ENCODE peak calls at places on chromosomes 7 and 10, in six cellular contexts. W, M, P, U, E and R are unnamed samples. For H3K9me3 and H3K27me3, the result is how much of the 10 kb centered on the place peaks cover.

GRCh38 chr7:147022056-147022455 is 905.5 kb downstream of the CNTNAP2 start:
- DNase-seq in W (no peak), M (no peak), P (no peak), U (no peak), E (no peak), R (peak)

GRCh38 chr7:140062528-140063299 is at the start of gene PARP12:
- DNase-seq in W (peak), M (peak), P (peak), U (peak), E (peak), R (peak)

GRCh38 chr10:52778511-52779392 is 6.2 kb upstream of the MBL2 start:
- DNase-seq in W (no peak), M (peak), P (peak), U (no peak), E (peak), R (peak)

GRCh38 chr10:32961892-32962369 is 3.9 kb upstream of the ITGB1 start:
- DNase-seq in W (no peak), M (peak), P (peak), U (peak), E (peak), R (peak)

GRCh38 chr7:63023182-63023787 is 975.4 kb upstream of the ZNF722 start:
- DNase-seq in W (no peak), M (no peak), P (no peak), U (no peak), E (no peak), R (no peak)

GRCh38 chr10:30820282-30820991 is 190.9 kb upstream of the LYZL2 start:
- DNase-seq in W (no peak), M (peak), P (no peak), U (no peak), E (peak), R (peak)

GRCh38 chr7:55502988-55503514 is 69.3 kb downstream of the VOPP1 start:
- DNase-seq in W (no peak), M (no peak), P (peak), U (no peak), E (no peak), R (no peak)

GRCh38 chr7:105589221-105590077 is 8.2 kb upstream of the EFCAB10 start:
- DNase-seq in W (peak), M (peak), P (peak), U (peak), E (peak), R (peak)

GRCh38 chr7:38367301-38367700 is 93.9 kb upstream of the TARP start:
- DNase-seq in W (peak), M (no peak), P (no peak), U (no peak), E (no peak), R (no peak)

GRCh38 chr7:106070201-106070551 is 41.9 kb downstream of the SYPL1 start:
- DNase-seq in W (no peak), M (no peak), P (no peak), U (peak), E (no peak), R (no peak)

GRCh38 chr10:100879741-100880360 is 32.9 kb upstream of the SLF2 start:
- DNase-seq in W (no peak), M (no peak), P (peak), U (no peak), E (no peak), R (no peak)

GRCh38 chr7:50580053-50580452 is 14.8 kb upstream of the DDC start:
- DNase-seq in W (no peak), M (no peak), P (no peak), U (no peak), E (no peak), R (no peak)

GRCh38 chr7:87001214-87001613 is 58.2 kb downstream of the ELAPOR2 start:
- DNase-seq in W (no peak), M (peak), P (no peak), U (peak), E (peak), R (no peak)

GRCh38 chr7:72493850-72494661 is 81.9 kb upstream of the CALN1 start:
- DNase-seq in W (peak), M (peak), P (peak), U (peak), E (peak), R (peak)

GRCh38 chr7:115293628-115294236 is 371.8 kb downstream of the MDFIC start:
- DNase-seq in W (no peak), M (no peak), P (no peak), U (no peak), E (peak), R (peak)

GRCh38 chr10:34124522-34125035 is 690.5 kb downstream of the PARD3 start:
- DNase-seq in W (no peak), M (no peak), P (no peak), U (peak), E (peak), R (no peak)

GRCh38 chr7:77327932-77328628 is 88.1 kb downstream of the GSAP start:
- DNase-seq in W (peak), M (no peak), P (no peak), U (no peak), E (peak), R (peak)

GRCh38 chr10:118841881-118842605 is 87.3 kb upstream of the CACUL1 start:
- DNase-seq in W (no peak), M (no peak), P (no peak), U (no peak), E (no peak), R (no peak)

GRCh38 chr10:96130326-96130758 is 245 bp downstream of the ZNF518A start:
- DNase-seq in W (no peak), M (no peak), P (peak), U (no peak), E (peak), R (peak)

GRCh38 chr10:79001082-79001885 is 67.5 kb upstream of the ZMIZ1 start:
- DNase-seq in W (no peak), M (no peak), P (no peak), U (no peak), E (peak), R (no peak)

GRCh38 chr10:113907166-113907565 is 52.7 kb downstream of the NHLRC2 start:
- DNase-seq in W (no peak), M (peak), P (no peak), U (no peak), E (peak), R (peak)

GRCh38 chr7:143085109-143085508 is 33.0 kb downstream of the OR6V1 start:
- DNase-seq in W (no peak), M (no peak), P (no peak), U (no peak), E (no peak), R (no peak)

GRCh38 chr10:128950159-128950956 is 516.7 kb upstream of the MGMT start:
- DNase-seq in W (no peak), M (no peak), P (no peak), U (no peak), E (no peak), R (no peak)

GRCh38 chr10:119650692-119651513 is at the start of gene BAG3:
- DNase-seq in W (peak), M (peak), P (peak), U (peak), E (peak), R (peak)

GRCh38 chr10:52486840-52487611 is 172.9 kb downstream of the DKK1 start:
- DNase-seq in W (no peak), M (peak), P (no peak), U (peak), E (peak), R (peak)

GRCh38 chr10:98134431-98135221 is at the start of gene R3HCC1L:
- DNase-seq in W (peak), M (peak), P (peak), U (peak), E (peak), R (peak)

DNA sequence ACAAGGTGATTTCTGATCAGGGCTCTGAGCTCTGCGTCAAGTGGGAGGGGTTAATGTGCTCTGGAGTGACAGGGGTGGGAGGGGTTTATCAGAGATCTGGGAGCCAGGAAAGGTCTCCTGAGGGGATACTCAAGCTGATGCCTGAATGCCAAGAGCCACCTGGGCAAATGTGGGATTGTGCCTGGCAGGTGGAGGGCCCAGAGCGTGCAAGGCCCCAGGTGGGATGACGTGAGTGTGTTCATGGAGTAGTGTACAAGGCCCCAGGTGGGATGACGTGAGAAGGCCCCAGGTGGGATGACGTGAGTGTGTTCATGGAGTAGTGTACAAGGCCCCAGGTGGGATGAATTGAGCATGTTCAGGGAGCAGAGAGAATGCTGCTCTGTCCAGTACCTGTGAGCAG is 610.3 kb downstream of the PTPRN2 start:
- DNase-seq in W (no peak), M (no peak), P (no peak), U (no peak), E (no peak), R (no peak)
- H3K9me3 ChIP-seq in W (under half), M (under half), P (under half), U (under half), E (under half), R (under half)

DNA sequence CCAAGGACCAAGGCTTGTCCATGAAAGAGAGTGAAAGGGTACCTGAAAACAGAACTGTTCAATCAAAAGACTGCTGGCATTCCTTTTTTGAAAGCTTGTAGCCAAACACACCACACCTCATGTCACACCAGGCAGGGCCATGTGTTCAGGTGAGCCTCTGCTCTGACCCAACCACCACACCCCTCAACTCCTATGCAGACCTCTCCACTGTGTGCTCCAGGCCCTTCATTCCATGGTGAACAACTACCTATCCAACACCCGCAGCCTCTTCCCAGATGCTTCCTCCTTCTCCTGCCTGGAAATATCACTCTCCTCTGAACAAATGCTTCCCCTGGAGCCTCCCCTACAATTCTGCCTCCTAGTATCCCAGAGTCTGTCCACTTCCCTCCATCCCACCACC is 166.6 kb downstream of the AVL9 start:
- DNase-seq in W (no peak), M (no peak), P (no peak), U (no peak), E (no peak), R (no peak)
- H3K4me3 ChIP-seq in W (no peak), M (no peak), P (no peak), U (no peak), E (no peak), R (no peak)

DNA sequence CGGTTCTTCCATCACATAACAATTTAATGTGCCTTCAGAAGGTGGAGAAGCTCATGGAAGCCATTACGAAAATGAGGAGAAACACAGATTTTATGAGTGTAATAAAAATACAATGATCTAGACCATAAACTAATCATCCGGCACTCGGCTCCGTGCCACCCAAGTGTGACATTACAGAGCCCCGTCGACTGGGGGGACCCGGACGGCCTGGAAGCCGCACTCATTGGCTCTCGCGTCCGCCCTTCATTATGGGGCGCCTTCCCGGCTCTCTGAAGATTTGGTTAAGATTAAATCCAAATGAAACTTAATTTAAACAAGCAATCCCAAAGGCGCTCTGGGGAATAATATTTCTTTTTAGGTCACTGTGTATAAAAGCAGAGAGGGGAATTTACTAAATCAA is 242.6 kb downstream of the DNAJB6 start:
- DNase-seq in W (no peak), M (no peak), P (no peak), U (no peak), E (no peak), R (no peak)
- H3K27me3 ChIP-seq in W (under half), M (under half), P (under half), U (under half), E (under half), R (under half)

GRCh38 chr10:133442967-133443924 is 10.5 kb upstream of the SCART1 start:
- DNase-seq in W (no peak), M (no peak), P (no peak), U (no peak), E (no peak), R (no peak)
- H3K9me3 ChIP-seq in W (under half), M (under half), P (under half), U (under half), E (under half), R (under half)

DNA sequence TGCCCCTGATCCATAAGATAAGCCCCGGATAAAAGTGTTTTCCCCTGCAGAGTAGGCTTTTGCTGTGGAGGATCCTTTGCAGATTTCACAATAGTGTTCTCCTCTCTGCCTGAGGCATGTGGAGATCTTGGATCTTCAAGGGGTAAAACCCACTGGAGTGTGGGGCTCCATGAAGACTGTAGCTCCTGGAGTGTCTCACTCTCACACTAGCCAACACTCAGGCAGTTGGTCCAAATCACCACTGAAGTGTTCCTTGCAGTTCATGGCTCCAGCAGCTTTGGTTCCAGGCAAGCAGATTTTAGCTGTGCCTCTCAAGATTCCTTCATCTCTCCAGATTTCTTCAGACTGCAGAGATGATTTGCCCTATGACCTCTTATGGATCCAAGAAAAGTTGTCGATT is 665.3 kb downstream of the TNS3 start:
- DNase-seq in W (no peak), M (no peak), P (no peak), U (no peak), E (no peak), R (peak)
- H3K4me3 ChIP-seq in W (no peak), M (no peak), P (no peak), U (no peak), E (no peak), R (no peak)